ENCODE peak calls at places on chromosomes 11 and 22, in nine cellular contexts. One of them, this sample, is unnamed.

GRCh38 chr11:1437500-1437899 is 47.8 kb downstream of the BRSK2 start:
- DNase-seq in neural progenitor cell: peak; percentile 50
- DNase-seq in A549: no peak
- DNase-seq in GM06990: no peak
- DNase-seq in fibroblast of mammary gland: no peak
- DNase-seq in cardiac fibroblast: peak; percentile 28
- DNase-seq in heart left ventricle: peak; percentile 84
- DNase-seq in esophagus muscularis mucosa: no peak
- DNase-seq in AG10803: peak; percentile 16
- DNase-seq in this sample: no peak

GRCh38 chr11:62607729-62608128 is 4.8 kb downstream of the EML3 start:
- DNase-seq in AG10803: no peak
- DNase-seq in heart left ventricle: no peak
- DNase-seq in fibroblast of mammary gland: no peak
- DNase-seq in GM06990: no peak
- DNase-seq in esophagus muscularis mucosa: no peak
- DNase-seq in neural progenitor cell: no peak
- DNase-seq in A549: no peak
- DNase-seq in cardiac fibroblast: no peak
- DNase-seq in this sample: no peak

GRCh38 chr11:110710520-110711381 is 1.5 kb downstream of the ARHGAP20 start:
- DNase-seq in fibroblast of mammary gland: peak; percentile 26
- DNase-seq in cardiac fibroblast: peak; percentile 28
- DNase-seq in A549: no peak
- DNase-seq in GM06990: peak; percentile 1
- DNase-seq in esophagus muscularis mucosa: no peak
- DNase-seq in heart left ventricle: peak; percentile 34
- DNase-seq in AG10803: no peak
- DNase-seq in neural progenitor cell: peak; percentile 58
- DNase-seq in this sample: peak; percentile 37

GRCh38 chr11:96095884-96096301 is 172.0 kb upstream of the MTMR2 start:
- DNase-seq in heart left ventricle: no peak
- DNase-seq in A549: no peak
- DNase-seq in esophagus muscularis mucosa: no peak
- DNase-seq in fibroblast of mammary gland: no peak
- DNase-seq in AG10803: no peak
- DNase-seq in neural progenitor cell: no peak
- DNase-seq in GM06990: no peak
- DNase-seq in cardiac fibroblast: no peak
- DNase-seq in this sample: peak; percentile 89

GRCh38 chr11:67561971-67562560 is 21.5 kb upstream of the GSTP1 start:
- DNase-seq in fibroblast of mammary gland: no peak
- DNase-seq in AG10803: no peak
- DNase-seq in esophagus muscularis mucosa: no peak
- DNase-seq in neural progenitor cell: no peak
- DNase-seq in cardiac fibroblast: peak; percentile 14
- DNase-seq in heart left ventricle: no peak
- DNase-seq in A549: no peak
- DNase-seq in GM06990: peak; percentile 66
- DNase-seq in this sample: peak; percentile 29

GRCh38 chr11:75771646-75772410 is 3.2 kb downstream of the DGAT2 start:
- DNase-seq in neural progenitor cell: no peak
- DNase-seq in heart left ventricle: no peak
- DNase-seq in GM06990: no peak
- DNase-seq in esophagus muscularis mucosa: no peak
- DNase-seq in fibroblast of mammary gland: peak; percentile 98
- DNase-seq in cardiac fibroblast: peak; percentile 94
- DNase-seq in A549: no peak
- DNase-seq in AG10803: peak; percentile 87
- DNase-seq in this sample: peak; percentile 86

GRCh38 chr11:67266424-67267187 is at the start of gene GRK2:
- DNase-seq in GM06990: no peak
- DNase-seq in AG10803: peak; percentile 41
- DNase-seq in neural progenitor cell: peak; percentile 37
- DNase-seq in cardiac fibroblast: peak; percentile 41
- DNase-seq in esophagus muscularis mucosa: no peak
- DNase-seq in A549: peak; percentile 44
- DNase-seq in fibroblast of mammary gland: no peak
- DNase-seq in heart left ventricle: peak; percentile 66
- DNase-seq in this sample: peak; percentile 60

GRCh38 chr22:24208012-24208749 is 26.9 kb downstream of the SUSD2 start:
- DNase-seq in A549: peak; percentile 85
- DNase-seq in cardiac fibroblast: peak; percentile 100
- DNase-seq in neural progenitor cell: no peak
- DNase-seq in heart left ventricle: no peak
- DNase-seq in GM06990: no peak
- DNase-seq in AG10803: peak; percentile 97
- DNase-seq in fibroblast of mammary gland: peak; percentile 99
- DNase-seq in esophagus muscularis mucosa: no peak
- DNase-seq in this sample: peak; percentile 97

GRCh38 chr11:69540118-69541000 is 58.9 kb downstream of the LINC01488 start:
- DNase-seq in GM06990: no peak
- DNase-seq in A549: no peak
- DNase-seq in cardiac fibroblast: peak; percentile 26
- DNase-seq in fibroblast of mammary gland: no peak
- DNase-seq in neural progenitor cell: peak; percentile 23
- DNase-seq in esophagus muscularis mucosa: no peak
- DNase-seq in heart left ventricle: peak; percentile 70
- DNase-seq in AG10803: no peak
- DNase-seq in this sample: no peak

GRCh38 chr11:75625970-75626691 is 42.7 kb downstream of the MAP6 start:
- DNase-seq in neural progenitor cell: no peak
- DNase-seq in esophagus muscularis mucosa: no peak
- DNase-seq in GM06990: no peak
- DNase-seq in A549: peak; percentile 43
- DNase-seq in AG10803: peak; percentile 83
- DNase-seq in heart left ventricle: no peak
- DNase-seq in cardiac fibroblast: peak; percentile 89
- DNase-seq in fibroblast of mammary gland: peak; percentile 90
- DNase-seq in this sample: peak; percentile 78

GRCh38 chr11:3134218-3134621 is 30.9 kb downstream of the OSBPL5 start:
- DNase-seq in AG10803: no peak
- DNase-seq in cardiac fibroblast: no peak
- DNase-seq in A549: no peak
- DNase-seq in heart left ventricle: peak; percentile 28
- DNase-seq in esophagus muscularis mucosa: no peak
- DNase-seq in neural progenitor cell: no peak
- DNase-seq in GM06990: no peak
- DNase-seq in fibroblast of mammary gland: no peak
- DNase-seq in this sample: no peak

GRCh38 chr11:16456366-16456765 is 100.0 kb upstream of the SOX6 start:
- DNase-seq in AG10803: no peak
- DNase-seq in esophagus muscularis mucosa: no peak
- DNase-seq in GM06990: no peak
- DNase-seq in neural progenitor cell: no peak
- DNase-seq in A549: no peak
- DNase-seq in cardiac fibroblast: no peak
- DNase-seq in heart left ventricle: no peak
- DNase-seq in fibroblast of mammary gland: no peak
- DNase-seq in this sample: peak; percentile 10

GRCh38 chr11:80779907-80780615 is 1339.2 kb upstream of the TENM4 start:
- DNase-seq in fibroblast of mammary gland: no peak
- DNase-seq in neural progenitor cell: no peak
- DNase-seq in GM06990: no peak
- DNase-seq in heart left ventricle: no peak
- DNase-seq in AG10803: no peak
- DNase-seq in A549: no peak
- DNase-seq in cardiac fibroblast: no peak
- DNase-seq in esophagus muscularis mucosa: no peak
- DNase-seq in this sample: peak; percentile 14

GRCh38 chr11:124923296-124923695 is 4.2 kb downstream of the HEPN1 start:
- DNase-seq in GM06990: no peak
- DNase-seq in A549: no peak
- DNase-seq in AG10803: no peak
- DNase-seq in esophagus muscularis mucosa: no peak
- DNase-seq in neural progenitor cell: no peak
- DNase-seq in fibroblast of mammary gland: no peak
- DNase-seq in cardiac fibroblast: no peak
- DNase-seq in heart left ventricle: no peak
- DNase-seq in this sample: no peak
- TF ChIP-seq CTCF in GM06990: no peak
- TF ChIP-seq CTCF in A549: no peak
- TF ChIP-seq CTCF in AG10803: no peak
- TF ChIP-seq CTCF in esophagus muscularis mucosa: no peak
- TF ChIP-seq CTCF in neural progenitor cell: no peak
- TF ChIP-seq CTCF in fibroblast of mammary gland: no peak
- TF ChIP-seq CTCF in cardiac fibroblast: no peak
- TF ChIP-seq CTCF in heart left ventricle: no peak
- TF ChIP-seq CTCF in this sample: no peak

GRCh38 chr22:37219534-37219933 is 7.3 kb upstream of the SSTR3 start:
- DNase-seq in cardiac fibroblast: no peak
- DNase-seq in esophagus muscularis mucosa: no peak
- DNase-seq in heart left ventricle: no peak
- DNase-seq in GM06990: peak; percentile 48
- DNase-seq in AG10803: no peak
- DNase-seq in neural progenitor cell: no peak
- DNase-seq in A549: no peak
- DNase-seq in fibroblast of mammary gland: no peak
- DNase-seq in this sample: no peak

GRCh38 chr22:37221424-37222336 is 9.4 kb upstream of the SSTR3 start:
- DNase-seq in A549: no peak
- DNase-seq in cardiac fibroblast: no peak
- DNase-seq in GM06990: no peak
- DNase-seq in neural progenitor cell: no peak
- DNase-seq in esophagus muscularis mucosa: no peak
- DNase-seq in AG10803: no peak
- DNase-seq in heart left ventricle: no peak
- DNase-seq in fibroblast of mammary gland: no peak
- DNase-seq in this sample: no peak

GRCh38 chr22:37218399-37218770 is 6.1 kb upstream of the SSTR3 start:
- DNase-seq in GM06990: peak; percentile 47
- DNase-seq in esophagus muscularis mucosa: no peak
- DNase-seq in neural progenitor cell: no peak
- DNase-seq in fibroblast of mammary gland: no peak
- DNase-seq in heart left ventricle: no peak
- DNase-seq in AG10803: no peak
- DNase-seq in cardiac fibroblast: no peak
- DNase-seq in A549: no peak
- DNase-seq in this sample: no peak

GRCh38 chr22:37220543-37220968 is 8.3 kb upstream of the SSTR3 start:
- DNase-seq in heart left ventricle: no peak
- DNase-seq in GM06990: no peak
- DNase-seq in esophagus muscularis mucosa: no peak
- DNase-seq in fibroblast of mammary gland: no peak
- DNase-seq in AG10803: no peak
- DNase-seq in neural progenitor cell: no peak
- DNase-seq in cardiac fibroblast: no peak
- DNase-seq in A549: no peak
- DNase-seq in this sample: no peak

DNA sequence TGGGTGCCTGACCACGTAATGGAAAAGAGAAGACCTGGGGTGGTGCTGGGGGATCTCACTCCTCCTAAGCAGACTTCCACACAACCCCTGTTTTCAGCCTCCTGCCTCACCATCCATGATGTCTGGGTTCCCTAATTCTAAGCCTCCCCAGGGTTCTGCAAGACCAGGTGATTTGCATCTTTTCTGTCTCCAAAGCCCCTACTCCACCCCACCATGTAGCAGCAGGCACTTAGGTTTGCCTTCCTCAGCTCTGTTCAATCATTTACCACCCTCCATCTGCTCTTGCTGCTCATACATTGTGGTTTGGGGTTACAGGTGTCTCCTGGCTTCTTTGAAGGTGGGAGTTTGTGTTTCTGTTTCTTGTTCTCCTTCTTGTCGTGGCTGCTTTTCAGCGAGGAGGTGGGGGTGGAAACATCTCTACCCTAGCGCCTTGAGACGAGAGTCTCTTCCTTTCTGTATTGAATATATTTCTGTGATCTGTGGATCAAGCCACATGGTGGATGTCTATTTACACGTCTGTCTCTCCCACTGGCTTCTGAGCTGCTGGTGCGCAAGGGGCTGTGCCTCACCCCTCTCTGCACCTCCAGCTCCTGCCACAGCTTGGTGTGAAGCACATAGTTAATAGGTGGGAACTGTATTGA is 6.6 kb upstream of the SSTR3 start:
- DNase-seq in neural progenitor cell: no peak
- DNase-seq in cardiac fibroblast: no peak
- DNase-seq in heart left ventricle: no peak
- DNase-seq in AG10803: no peak
- DNase-seq in A549: no peak
- DNase-seq in esophagus muscularis mucosa: no peak
- DNase-seq in GM06990: peak; percentile 78
- DNase-seq in fibroblast of mammary gland: no peak
- DNase-seq in this sample: no peak
- H3K4me3 ChIP-seq in neural progenitor cell: no peak overlapping the region
- H3K4me3 ChIP-seq in cardiac fibroblast: no peak overlapping the region
- H3K4me3 ChIP-seq in heart left ventricle: no peak overlapping the region
- H3K4me3 ChIP-seq in AG10803: no peak overlapping the region
- H3K4me3 ChIP-seq in A549: no peak overlapping the region
- H3K4me3 ChIP-seq in esophagus muscularis mucosa: no peak overlapping the region
- H3K4me3 ChIP-seq in GM06990: peak overlapping the region; percentile 39
- H3K4me3 ChIP-seq in fibroblast of mammary gland: no peak overlapping the region
- H3K4me3 ChIP-seq in this sample: no peak overlapping the region

GRCh38 chr11:118928870-118929495 is 3.3 kb upstream of the BCL9L start:
- DNase-seq in heart left ventricle: peak; percentile 72
- DNase-seq in AG10803: peak; percentile 31
- DNase-seq in neural progenitor cell: no peak
- DNase-seq in cardiac fibroblast: peak; percentile 56
- DNase-seq in fibroblast of mammary gland: peak; percentile 47
- DNase-seq in GM06990: no peak
- DNase-seq in esophagus muscularis mucosa: no peak
- DNase-seq in A549: no peak
- DNase-seq in this sample: peak; percentile 65
- TF ChIP-seq CTCF in heart left ventricle: no peak
- TF ChIP-seq CTCF in AG10803: no peak
- TF ChIP-seq CTCF in neural progenitor cell: no peak
- TF ChIP-seq CTCF in cardiac fibroblast: no peak
- TF ChIP-seq CTCF in fibroblast of mammary gland: no peak
- TF ChIP-seq CTCF in GM06990: no peak
- TF ChIP-seq CTCF in esophagus muscularis mucosa: no peak
- TF ChIP-seq CTCF in A549: no peak
- TF ChIP-seq CTCF in this sample: no peak

GRCh38 chr22:20424553-20424936 is 13.1 kb downstream of the SCARF2 start:
- DNase-seq in AG10803: no peak
- DNase-seq in cardiac fibroblast: no peak
- DNase-seq in esophagus muscularis mucosa: no peak
- DNase-seq in A549: no peak
- DNase-seq in neural progenitor cell: no peak
- DNase-seq in fibroblast of mammary gland: no peak
- DNase-seq in GM06990: no peak
- DNase-seq in heart left ventricle: no peak
- DNase-seq in this sample: no peak

GRCh38 chr22:20422965-20423635 is 14.5 kb downstream of the SCARF2 start:
- DNase-seq in neural progenitor cell: no peak
- DNase-seq in fibroblast of mammary gland: no peak
- DNase-seq in cardiac fibroblast: no peak
- DNase-seq in A549: no peak
- DNase-seq in heart left ventricle: peak; percentile 91
- DNase-seq in esophagus muscularis mucosa: no peak
- DNase-seq in AG10803: peak; percentile 87
- DNase-seq in GM06990: no peak
- DNase-seq in this sample: no peak

GRCh38 chr22:20423636-20424511 is 13.8 kb downstream of the SCARF2 start:
- DNase-seq in cardiac fibroblast: no peak
- DNase-seq in A549: no peak
- DNase-seq in neural progenitor cell: peak; percentile 3
- DNase-seq in fibroblast of mammary gland: no peak
- DNase-seq in AG10803: no peak
- DNase-seq in GM06990: no peak
- DNase-seq in esophagus muscularis mucosa: no peak
- DNase-seq in heart left ventricle: no peak
- DNase-seq in this sample: no peak

GRCh38 chr22:20425821-20426615 is 11.6 kb downstream of the SCARF2 start:
- DNase-seq in cardiac fibroblast: no peak
- DNase-seq in GM06990: no peak
- DNase-seq in fibroblast of mammary gland: no peak
- DNase-seq in heart left ventricle: no peak
- DNase-seq in esophagus muscularis mucosa: no peak
- DNase-seq in A549: no peak
- DNase-seq in neural progenitor cell: no peak
- DNase-seq in AG10803: no peak
- DNase-seq in this sample: no peak

GRCh38 chr22:20424937-20425587 is 12.6 kb downstream of the SCARF2 start:
- DNase-seq in GM06990: no peak
- DNase-seq in cardiac fibroblast: no peak
- DNase-seq in heart left ventricle: peak; percentile 47
- DNase-seq in esophagus muscularis mucosa: no peak
- DNase-seq in fibroblast of mammary gland: peak; percentile 9
- DNase-seq in A549: no peak
- DNase-seq in AG10803: no peak
- DNase-seq in neural progenitor cell: peak; percentile 4
- DNase-seq in this sample: no peak
- H3K4me3 ChIP-seq in GM06990: no peak overlapping the region
- H3K4me3 ChIP-seq in cardiac fibroblast: no peak overlapping the region
- H3K4me3 ChIP-seq in heart left ventricle: peak overlapping the region; percentile 50
- H3K4me3 ChIP-seq in esophagus muscularis mucosa: peak overlapping the region; percentile 12
- H3K4me3 ChIP-seq in fibroblast of mammary gland: no peak overlapping the region
- H3K4me3 ChIP-seq in A549: no peak overlapping the region
- H3K4me3 ChIP-seq in AG10803: no peak overlapping the region
- H3K4me3 ChIP-seq in neural progenitor cell: no peak overlapping the region
- H3K4me3 ChIP-seq in this sample: no peak overlapping the region

This sample was measured in epithelial cell of esophagus.